ENCODE peak calls at places on chromosomes 13 and 19, in eight cellular contexts. R is heart left ventricle; L is tibial nerve; A is CD4-positive, CD25-positive, alpha-beta regulatory T cell; H is H1; C is PC-3; B is psoas muscle; G is spleen. S is an unnamed sample. For H3K36me3 and H3K4me1, the result is how much of the 10 kb centered on the place peaks cover.

GRCh38 chr19:49567722-49568454 is 12.5 kb downstream of the NOSIP start:
- DNase-seq in L (no peak), R (no peak), B (no peak), H (no peak), C (peak), G (no peak), A (peak), S (no peak)

GRCh38 chr13:33206425-33206824 is 79.1 kb downstream of the STARD13 start:
- DNase-seq in B (no peak), H (no peak), R (no peak), L (no peak), A (no peak), G (no peak), C (peak), S (no peak)

GRCh38 chr13:28185256-28185655 is 46.9 kb downstream of the PAN3 start:
- DNase-seq in R (no peak), G (no peak), C (no peak), A (no peak), L (no peak), H (no peak), B (no peak), S (no peak)

GRCh38 chr13:73676550-73677040 is 457.6 kb downstream of the KLF12 start:
- DNase-seq in H (no peak), A (no peak), L (no peak), G (no peak), B (no peak), R (no peak), C (no peak), S (no peak)

GRCh38 chr13:112931028-112931934 is 37.7 kb upstream of the MCF2L start:
- DNase-seq in B (no peak), G (no peak), H (peak), A (no peak), L (no peak), R (no peak), C (peak), S (no peak)

GRCh38 chr13:74145249-74145970 is 11.2 kb upstream of the KLF12 start:
- DNase-seq in B (no peak), R (no peak), L (no peak), C (no peak), G (no peak), A (no peak), H (no peak), S (no peak)

GRCh38 chr19:23817519-23817918 is 58.8 kb upstream of the ZNF681 start:
- DNase-seq in A (peak), G (no peak), B (no peak), R (no peak), L (no peak), C (peak), H (no peak), S (no peak)

GRCh38 chr19:48760514-48761221 is 5.3 kb downstream of the FGF21 start:
- DNase-seq in H (no peak), C (peak), L (no peak), B (no peak), R (peak), G (no peak), A (no peak), S (no peak)

GRCh38 chr19:1981253-1981652 is 34.3 kb downstream of the BTBD2 start:
- DNase-seq in B (no peak), R (no peak), H (no peak), G (no peak), A (no peak), L (no peak), C (no peak), S (no peak)

GRCh38 chr19:17324357-17325114 is 10.1 kb downstream of the ANO8 start:
- DNase-seq in A (no peak), B (no peak), R (no peak), L (no peak), H (no peak), G (no peak), C (no peak), S (no peak)
- H3K27ac ChIP-seq in A (no peak), B (no peak), R (no peak), L (peak), H (no peak), G (no peak), C (no peak), S (no peak)

GRCh38 chr19:17195106-17195505 is 20.1 kb upstream of the USE1 start:
- DNase-seq in H (no peak), R (no peak), L (no peak), G (peak), B (no peak), C (no peak), A (no peak), S (no peak)
- H3K36me3 ChIP-seq in H (under half), R (under half), L (half or more), G (half or more), B (half or more), C (under half), A (half or more), S (half or more)

DNA sequence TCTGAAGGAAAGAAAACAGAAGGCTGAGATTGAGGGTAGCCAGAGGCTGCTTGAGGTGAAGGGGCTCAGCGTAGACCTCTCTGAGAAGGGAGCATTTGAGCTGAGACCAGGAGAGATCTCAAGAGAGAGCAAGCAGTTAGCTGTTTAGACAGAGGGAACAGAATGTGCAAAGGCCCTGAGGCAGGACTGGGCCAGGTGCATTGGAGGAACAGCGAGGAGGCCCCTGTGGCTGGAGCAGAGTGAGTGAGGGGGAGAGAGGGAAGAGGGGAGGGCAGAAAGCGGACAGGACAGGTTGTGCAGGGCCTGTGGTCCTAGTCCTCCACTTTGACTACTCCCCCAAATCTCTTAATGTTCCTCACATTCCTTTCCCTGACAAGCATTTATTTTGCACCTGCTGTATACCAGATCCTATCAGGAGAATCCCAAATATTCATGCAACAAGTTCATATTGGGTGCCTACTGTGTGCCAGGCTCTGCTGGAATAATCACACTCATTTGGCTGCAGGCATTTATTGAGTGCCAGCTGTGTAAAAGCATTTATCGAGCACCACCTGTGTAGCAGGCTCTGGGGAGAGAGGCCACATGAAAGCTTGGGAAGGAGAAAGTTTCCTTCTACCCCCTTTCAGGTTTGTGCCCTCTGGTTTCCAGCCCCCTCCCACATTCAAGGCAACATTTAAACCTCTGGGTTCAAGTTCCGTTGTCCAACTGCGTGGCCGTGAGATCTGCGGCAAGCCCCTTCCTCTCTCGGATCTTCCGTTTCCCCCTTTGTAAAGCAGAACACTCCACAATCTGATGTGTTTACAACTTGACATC is 36.5 kb downstream of the NFIC start:
- DNase-seq in L (no peak), R (no peak), A (no peak), G (no peak), C (no peak), H (no peak), B (no peak), S (no peak)
- H3K4me1 ChIP-seq in L (under half), R (half or more), A (under half), G (under half), C (under half), H (under half), B (half or more), S (under half)

GRCh38 chr19:57887195-57887941 is 1.5 kb downstream of the ZNF814 start:
- DNase-seq in H (peak), L (no peak), C (no peak), A (no peak), G (no peak), B (no peak), R (no peak), S (no peak)

GRCh38 chr19:57888107-57888493 is 737 bp downstream of the ZNF814 start:
- DNase-seq in H (no peak), G (no peak), C (no peak), L (no peak), B (no peak), R (no peak), A (no peak), S (no peak)

GRCh38 chr19:57886046-57886445 is 2.8 kb downstream of the ZNF814 start:
- DNase-seq in L (no peak), H (no peak), C (no peak), B (no peak), G (no peak), A (no peak), R (no peak), S (no peak)

GRCh38 chr19:57888494-57889231 is at the start of gene ZNF814:
- DNase-seq in A (peak), H (peak), B (peak), L (peak), R (peak), C (no peak), G (peak), S (peak)
- H3K27ac ChIP-seq in A (peak), H (peak), B (peak), L (peak), R (peak), C (no peak), G (peak), S (peak)

GRCh38 chr19:15265849-15266248 is 33.6 kb upstream of the EPHX3 start:
- DNase-seq in C (peak), G (peak), R (peak), L (peak), B (peak), H (no peak), A (no peak), S (peak)
- H3K36me3 ChIP-seq in C (half or more), G (half or more), R (under half), L (half or more), B (half or more), H (under half), A (half or more), S (half or more)

GRCh38 chr13:109699628-109700071 is 86.7 kb downstream of the IRS2 start:
- DNase-seq in H (no peak), A (no peak), R (no peak), C (no peak), L (no peak), G (no peak), B (no peak), S (no peak)
- H3K4me1 ChIP-seq in H (under half), A (under half), R (under half), C (under half), L (under half), G (under half), B (under half), S (under half)

GRCh38 chr19:18027151-18027550 is 19.2 kb downstream of the ARRDC2 start:
- DNase-seq in B (no peak), C (no peak), G (no peak), R (no peak), H (no peak), L (no peak), A (no peak), S (no peak)

DNA sequence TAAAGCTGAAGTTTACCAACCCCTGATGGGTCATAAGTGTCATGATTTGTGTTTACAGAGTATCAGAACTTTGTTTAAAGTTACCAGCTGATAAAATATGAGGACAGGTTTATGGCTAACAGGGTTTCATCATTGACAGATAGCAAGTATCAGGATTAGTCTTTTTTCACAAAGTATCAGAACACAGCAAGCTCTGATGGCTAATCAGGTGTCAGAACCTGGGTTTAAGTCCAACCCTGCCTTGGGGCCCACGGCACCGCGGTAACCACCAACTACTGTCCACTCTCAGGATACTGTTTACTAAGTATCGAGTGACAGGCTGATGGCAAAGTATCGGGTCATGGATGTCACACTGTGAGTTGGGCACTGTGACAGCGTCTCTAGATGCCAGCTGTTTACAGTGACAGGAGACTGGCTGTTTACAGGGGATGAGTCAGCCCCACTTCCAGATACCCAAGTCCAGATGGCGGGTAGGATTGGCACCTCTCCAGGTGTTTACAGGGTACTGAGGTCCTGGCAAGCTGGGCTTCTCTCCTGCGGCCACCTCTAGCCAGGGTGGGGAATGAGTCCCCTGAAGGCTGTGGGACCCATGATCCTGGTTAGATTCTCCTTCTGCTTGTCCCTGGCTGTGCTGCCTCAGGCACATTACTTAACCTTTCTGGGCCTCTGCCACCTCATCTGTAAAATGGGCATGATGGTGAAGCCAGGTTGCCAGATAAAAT is 21.8 kb downstream of the ARRDC2 start:
- DNase-seq in G (no peak), B (peak), R (no peak), A (no peak), C (peak), L (no peak), H (no peak), S (peak)
- H3K27ac ChIP-seq in G (no peak), B (peak), R (no peak), A (no peak), C (peak), L (no peak), H (no peak), S (peak)

GRCh38 chr13:45415112-45415511 is 3.1 kb downstream of the SLC25A30 start:
- DNase-seq in L (no peak), A (no peak), C (no peak), R (no peak), H (no peak), G (no peak), B (no peak), S (no peak)

GRCh38 chr13:45413826-45414312 is 4.3 kb downstream of the SLC25A30 start:
- DNase-seq in H (no peak), L (no peak), G (no peak), B (no peak), R (no peak), C (no peak), A (no peak), S (no peak)

GRCh38 chr13:45416521-45417125 is 1.6 kb downstream of the SLC25A30 start:
- DNase-seq in H (no peak), G (no peak), C (peak), R (no peak), A (no peak), B (no peak), L (no peak), S (no peak)

GRCh38 chr13:45419945-45420344 is 1.8 kb upstream of the SLC25A30 start:
- DNase-seq in L (no peak), G (no peak), A (no peak), R (no peak), C (no peak), H (no peak), B (no peak), S (no peak)

DNA sequence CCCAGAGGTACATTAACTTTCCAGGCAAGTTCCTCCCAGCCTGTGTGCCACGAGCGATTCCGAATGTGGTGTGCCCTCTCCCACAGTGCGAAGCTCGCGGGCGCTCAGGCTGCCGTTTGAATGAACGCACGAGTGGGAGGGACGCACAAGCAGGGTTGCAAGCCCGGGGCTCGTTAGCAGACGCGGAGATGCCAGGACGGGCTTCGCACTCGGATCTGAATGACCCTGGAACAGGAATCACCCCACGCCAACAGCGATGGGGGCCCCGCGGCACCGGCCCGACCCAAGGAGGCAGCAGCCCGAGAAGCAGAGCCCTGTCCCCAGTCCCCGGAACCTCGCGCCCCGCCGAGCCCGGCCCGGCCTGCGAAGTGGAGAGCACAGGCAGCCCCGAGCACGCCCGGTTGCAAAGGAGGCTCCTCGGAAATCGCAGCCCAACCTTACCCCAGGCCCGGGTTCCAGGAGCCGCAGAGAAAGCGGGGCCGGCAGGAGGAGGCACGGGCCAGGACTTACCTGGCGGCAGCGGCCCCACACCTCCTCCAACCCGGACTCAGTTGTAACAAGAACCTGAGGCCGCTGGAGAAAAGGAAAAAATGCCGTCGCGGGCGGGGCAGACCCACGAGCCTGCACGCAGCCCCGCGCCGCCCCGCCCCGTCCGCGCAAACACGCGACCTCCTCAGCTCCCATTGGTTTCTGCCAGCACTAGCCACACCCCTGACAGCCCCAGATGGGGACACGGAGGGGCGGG is at the start of gene SLC25A30:
- DNase-seq in L (peak), B (peak), G (peak), R (peak), H (peak), C (peak), A (peak), S (peak)
- H3K36me3 ChIP-seq in L (under half), B (under half), G (under half), R (under half), H (under half), C (under half), A (under half), S (under half)

DNA sequence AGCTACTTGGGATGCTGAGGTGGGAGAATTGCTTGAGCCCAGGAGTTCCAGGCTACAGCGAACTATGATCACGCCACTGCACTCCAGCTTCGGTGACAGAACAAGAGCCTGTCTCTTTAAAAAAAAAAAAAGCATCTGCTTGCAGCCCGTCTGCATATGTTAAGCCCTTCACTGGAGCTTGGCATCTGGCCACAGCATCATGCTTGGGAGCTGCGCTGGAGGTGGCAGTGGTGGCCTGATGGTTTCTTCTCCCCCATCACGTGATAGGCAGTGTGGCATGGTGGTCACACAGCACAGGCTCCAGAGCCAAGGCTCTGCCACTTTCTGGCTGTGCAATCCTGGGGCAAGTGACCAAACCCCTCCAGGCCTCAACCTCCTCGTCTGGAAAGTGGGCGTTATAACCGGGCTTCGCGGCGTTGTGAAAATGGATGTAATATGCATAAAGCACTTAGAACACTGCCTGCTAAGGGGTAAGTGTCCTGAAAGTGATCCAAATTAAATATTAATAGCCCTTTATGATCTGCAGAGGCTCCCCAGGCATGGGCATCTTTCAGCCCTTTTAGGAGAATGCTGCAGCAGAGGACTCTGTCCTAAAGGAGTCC is 24.4 kb downstream of the MARK4 start:
- DNase-seq in L (no peak), C (no peak), H (no peak), R (no peak), B (no peak), G (no peak), A (no peak), S (no peak)
- H3K4me1 ChIP-seq in L (under half), C (under half), H (under half), R (under half), B (under half), G (under half), A (under half), S (under half)

GRCh38 chr13:91574756-91575155 is 176.3 kb downstream of the GPC5 start:
- DNase-seq in R (no peak), A (no peak), L (no peak), C (no peak), G (no peak), H (no peak), B (no peak), S (no peak)

GRCh38 chr13:91576590-91576989 is 178.2 kb downstream of the GPC5 start:
- DNase-seq in C (no peak), R (no peak), G (no peak), H (peak), L (no peak), B (no peak), A (no peak), S (no peak)

GRCh38 chr13:91572944-91573535 is 174.6 kb downstream of the GPC5 start:
- DNase-seq in C (peak), L (no peak), G (no peak), B (no peak), R (no peak), H (no peak), A (no peak), S (no peak)

GRCh38 chr13:91571681-91572080 is 173.3 kb downstream of the GPC5 start:
- DNase-seq in H (no peak), A (no peak), G (no peak), R (no peak), C (no peak), L (no peak), B (no peak), S (no peak)

GRCh38 chr13:91572439-91572838 is 174.0 kb downstream of the GPC5 start:
- DNase-seq in H (no peak), G (no peak), L (no peak), A (no peak), R (no peak), B (no peak), C (no peak), S (no peak)
- H3K27ac ChIP-seq in H (no peak), G (no peak), L (no peak), A (no peak), R (no peak), B (no peak), C (peak), S (no peak)